ENCODE peak calls at places on chromosomes 4 and X, in four cellular contexts. V is NCI-H1417 treated with DMSO at 0.1 percent for 48 hours, F is globus pallidus, R is stromal cell of bone marrow. W is an unnamed sample.

GRCh38 chr4:117134386-117134785 is 49.0 kb upstream of the TRAM1L1 start:
- DNase-seq in V (no peak), F (peak; percentile 77), R (peak; percentile 63), W (peak; percentile 83)

GRCh38 chrX:63934791-63935190 is 149.8 kb upstream of the ARHGEF9 start:
- DNase-seq in V (no peak), F (no peak), R (no peak), W (no peak)

GRCh38 chr4:102352774-102353173 is 7.5 kb upstream of the SLC39A8 start:
- DNase-seq in V (no peak), F (no peak), R (no peak), W (no peak)

GRCh38 chr4:39472396-39472795 is 13.5 kb downstream of the LIAS start:
- DNase-seq in V (no peak), F (no peak), R (no peak), W (no peak)

GRCh38 chrX:677376-677775 is 46.8 kb downstream of the SHOX start:
- DNase-seq in V (no peak), F (no peak), R (no peak), W (no peak)

GRCh38 chrX:32408389-32408788 is 803.0 kb downstream of the DMD start:
- DNase-seq in V (no peak), F (peak; percentile 1), R (peak; percentile 1), W (peak; percentile 8)

GRCh38 chr4:109611045-109611616 is 51.1 kb downstream of the MCUB start:
- DNase-seq in V (no peak), F (no peak), R (no peak), W (no peak)

GRCh38 chr4:76011018-76011670 is 3.8 kb upstream of the CXCL9 start:
- DNase-seq in V (no peak), F (no peak), R (no peak), W (no peak)

GRCh38 chr4:73908965-73909364 is 39.8 kb downstream of the CXCL1 start:
- DNase-seq in V (no peak), F (no peak), R (no peak), W (no peak)

GRCh38 chrX:71910526-71911022 is at the start of gene NHSL2:
- DNase-seq in V (no peak), F (no peak), R (no peak), W (no peak)

GRCh38 chr4:19850909-19851308 is 400.8 kb upstream of the SLIT2 start:
- DNase-seq in V (no peak), F (no peak), R (peak; percentile 54), W (peak; percentile 43)

GRCh38 chr4:109211671-109212070 is 90.8 kb downstream of the COL25A1 start:
- DNase-seq in V (no peak), F (no peak), R (no peak), W (peak; percentile 92)

GRCh38 chr4:38647096-38647819 is 16.7 kb upstream of the KLF3 start:
- DNase-seq in V (no peak), F (no peak), R (no peak), W (no peak)

GRCh38 chrX:74179071-74179470 is 124.9 kb upstream of the ZCCHC13 start:
- DNase-seq in V (no peak), F (no peak), R (peak; percentile 19), W (peak; percentile 18)

GRCh38 chr4:99447079-99447478 is 11.9 kb upstream of the ADH7 start:
- DNase-seq in V (no peak), F (no peak), R (peak; percentile 57), W (peak; percentile 66)

GRCh38 chrX:129983575-129984131 is 1.2 kb downstream of the BCORL1 start:
- DNase-seq in V (no peak), F (no peak), R (no peak), W (peak; percentile 8)

GRCh38 chrX:126815816-126816215 is 3.7 kb upstream of the PRR32 start:
- DNase-seq in V (no peak), F (no peak), R (no peak), W (no peak)

GRCh38 chr4:87179751-87180150 is 40.7 kb downstream of the KLHL8 start:
- DNase-seq in V (no peak), F (no peak), R (no peak), W (no peak)

GRCh38 chr4:82194329-82194728 is 179.5 kb downstream of the HNRNPD start:
- DNase-seq in V (no peak), F (no peak), R (no peak), W (no peak)